ENCODE peak calls at places on chromosome 17, in four cellular contexts. One of them, this sample, is unnamed. For H3K9me3, the result is how much of the 10 kb centered on the place peaks cover.

GRCh38 chr17:50806141-50806643 is 29.2 kb upstream of the WFIKKN2 start:
- DNase-seq in mammary epithelial cell: no peak
- DNase-seq in CD8-positive, alpha-beta memory T cell: no peak
- DNase-seq in psoas muscle: no peak
- DNase-seq in this sample: no peak

GRCh38 chr17:81020767-81021497 is 14.0 kb upstream of the BAIAP2 start:
- DNase-seq in CD8-positive, alpha-beta memory T cell: no peak
- DNase-seq in psoas muscle: peak
- DNase-seq in mammary epithelial cell: no peak
- DNase-seq in this sample: no peak

GRCh38 chr17:11644265-11645212 is 46.3 kb downstream of the DNAH9 start:
- DNase-seq in psoas muscle: peak
- DNase-seq in mammary epithelial cell: peak
- DNase-seq in CD8-positive, alpha-beta memory T cell: no peak
- DNase-seq in this sample: peak

GRCh38 chr17:3754458-3755334 is 31.0 kb downstream of the HASPIN start:
- DNase-seq in CD8-positive, alpha-beta memory T cell: peak
- DNase-seq in mammary epithelial cell: peak
- DNase-seq in psoas muscle: no peak
- DNase-seq in this sample: no peak

GRCh38 chr17:29084476-29085148 is 41.7 kb downstream of the PIPOX start:
- DNase-seq in psoas muscle: no peak
- DNase-seq in CD8-positive, alpha-beta memory T cell: no peak
- DNase-seq in mammary epithelial cell: no peak
- DNase-seq in this sample: peak

GRCh38 chr17:77718669-77718961 is 239.9 kb upstream of the TNRC6C start:
- DNase-seq in psoas muscle: no peak
- DNase-seq in CD8-positive, alpha-beta memory T cell: no peak
- DNase-seq in mammary epithelial cell: no peak
- DNase-seq in this sample: no peak

GRCh38 chr17:43787728-43788127 is 7.5 kb downstream of the CFAP97D1 start:
- DNase-seq in psoas muscle: no peak
- DNase-seq in mammary epithelial cell: no peak
- DNase-seq in CD8-positive, alpha-beta memory T cell: no peak
- DNase-seq in this sample: no peak

GRCh38 chr17:77287432-77288068 is 146.8 kb downstream of the SEC14L1 start:
- DNase-seq in psoas muscle: peak
- DNase-seq in mammary epithelial cell: peak
- DNase-seq in CD8-positive, alpha-beta memory T cell: no peak
- DNase-seq in this sample: peak

GRCh38 chr17:29019475-29020181 is 13.8 kb upstream of the SEZ6 start:
- DNase-seq in mammary epithelial cell: no peak
- DNase-seq in CD8-positive, alpha-beta memory T cell: no peak
- DNase-seq in psoas muscle: no peak
- DNase-seq in this sample: no peak

GRCh38 chr17:62780273-62780672 is 27.8 kb downstream of the MARCHF10 start:
- DNase-seq in psoas muscle: peak
- DNase-seq in mammary epithelial cell: no peak
- DNase-seq in CD8-positive, alpha-beta memory T cell: no peak
- DNase-seq in this sample: no peak

GRCh38 chr17:68499587-68499986 is 12.6 kb upstream of the PRKAR1A start:
- DNase-seq in psoas muscle: no peak
- DNase-seq in CD8-positive, alpha-beta memory T cell: no peak
- DNase-seq in mammary epithelial cell: no peak
- DNase-seq in this sample: no peak

GRCh38 chr17:55764610-55765009 is 13.8 kb downstream of the PCTP start:
- DNase-seq in mammary epithelial cell: no peak
- DNase-seq in psoas muscle: no peak
- DNase-seq in CD8-positive, alpha-beta memory T cell: no peak
- DNase-seq in this sample: no peak

GRCh38 chr17:16477255-16477654 is 14.7 kb downstream of the LRRC75A start:
- DNase-seq in CD8-positive, alpha-beta memory T cell: no peak
- DNase-seq in psoas muscle: peak
- DNase-seq in mammary epithelial cell: peak
- DNase-seq in this sample: peak

GRCh38 chr17:794876-795275 is 12.7 kb downstream of the MRM3 start:
- DNase-seq in CD8-positive, alpha-beta memory T cell: peak
- DNase-seq in psoas muscle: peak
- DNase-seq in mammary epithelial cell: peak
- DNase-seq in this sample: peak

GRCh38 chr17:77451894-77452852 is 311.4 kb downstream of the SEC14L1 start:
- DNase-seq in psoas muscle: peak
- DNase-seq in mammary epithelial cell: peak
- DNase-seq in CD8-positive, alpha-beta memory T cell: no peak
- DNase-seq in this sample: peak

GRCh38 chr17:21218101-21218500 is 4.1 kb upstream of the TMEM11 start:
- DNase-seq in psoas muscle: no peak
- DNase-seq in mammary epithelial cell: no peak
- DNase-seq in CD8-positive, alpha-beta memory T cell: no peak
- DNase-seq in this sample: no peak

GRCh38 chr17:2375406-2375805 is 25.5 kb downstream of the MNT start:
- DNase-seq in psoas muscle: no peak
- DNase-seq in CD8-positive, alpha-beta memory T cell: no peak
- DNase-seq in mammary epithelial cell: no peak
- DNase-seq in this sample: no peak

GRCh38 chr17:51228177-51228576 is 31.7 kb downstream of the MBTD1 start:
- DNase-seq in psoas muscle: no peak
- DNase-seq in mammary epithelial cell: peak
- DNase-seq in CD8-positive, alpha-beta memory T cell: no peak
- DNase-seq in this sample: peak

GRCh38 chr17:1931759-1932579 is 93.2 kb downstream of the RTN4RL1 start:
- DNase-seq in mammary epithelial cell: peak
- DNase-seq in psoas muscle: peak
- DNase-seq in CD8-positive, alpha-beta memory T cell: no peak
- DNase-seq in this sample: no peak

GRCh38 chr17:48908047-48908843 is at the start of gene UBE2Z:
- DNase-seq in psoas muscle: peak
- DNase-seq in CD8-positive, alpha-beta memory T cell: peak
- DNase-seq in mammary epithelial cell: peak
- DNase-seq in this sample: peak

GRCh38 chr17:67633751-67634191 is 84.0 kb upstream of the NOL11 start:
- DNase-seq in mammary epithelial cell: no peak
- DNase-seq in psoas muscle: no peak
- DNase-seq in CD8-positive, alpha-beta memory T cell: no peak
- DNase-seq in this sample: no peak

GRCh38 chr17:56548661-56549060 is 44.8 kb upstream of the NOG start:
- DNase-seq in CD8-positive, alpha-beta memory T cell: no peak
- DNase-seq in psoas muscle: no peak
- DNase-seq in mammary epithelial cell: no peak
- DNase-seq in this sample: no peak

GRCh38 chr17:14310584-14310983 is 9.7 kb downstream of the HS3ST3B1 start:
- DNase-seq in psoas muscle: no peak
- DNase-seq in CD8-positive, alpha-beta memory T cell: no peak
- DNase-seq in mammary epithelial cell: peak
- DNase-seq in this sample: no peak

GRCh38 chr17:64387545-64388171 is 3.0 kb downstream of the PECAM1 start:
- DNase-seq in psoas muscle: no peak
- DNase-seq in mammary epithelial cell: no peak
- DNase-seq in CD8-positive, alpha-beta memory T cell: no peak
- DNase-seq in this sample: no peak

GRCh38 chr17:65366102-65366844 is 195.2 kb downstream of the AXIN2 start:
- DNase-seq in CD8-positive, alpha-beta memory T cell: no peak
- DNase-seq in mammary epithelial cell: no peak
- DNase-seq in psoas muscle: no peak
- DNase-seq in this sample: no peak

GRCh38 chr17:18267927-18268711 is 7.7 kb downstream of the MIEF2 start:
- DNase-seq in CD8-positive, alpha-beta memory T cell: no peak
- DNase-seq in psoas muscle: no peak
- DNase-seq in mammary epithelial cell: peak
- DNase-seq in this sample: peak

GRCh38 chr17:48637323-48638260 is 11.4 kb upstream of the HOXB9 start:
- DNase-seq in psoas muscle: no peak
- DNase-seq in mammary epithelial cell: peak
- DNase-seq in CD8-positive, alpha-beta memory T cell: no peak
- DNase-seq in this sample: peak

GRCh38 chr17:35540589-35541404 is 3.3 kb upstream of the SLFN12L start:
- DNase-seq in psoas muscle: peak
- DNase-seq in CD8-positive, alpha-beta memory T cell: peak
- DNase-seq in mammary epithelial cell: no peak
- DNase-seq in this sample: peak

GRCh38 chr17:75587718-75588545 is at the start of gene MYO15B:
- DNase-seq in mammary epithelial cell: no peak
- DNase-seq in CD8-positive, alpha-beta memory T cell: peak
- DNase-seq in psoas muscle: peak
- DNase-seq in this sample: peak

GRCh38 chr17:27778193-27778592 is 22.1 kb downstream of the NOS2 start:
- DNase-seq in mammary epithelial cell: peak
- DNase-seq in CD8-positive, alpha-beta memory T cell: no peak
- DNase-seq in psoas muscle: no peak
- DNase-seq in this sample: no peak

GRCh38 chr17:75273968-75274708 is 3.1 kb upstream of the MIF4GD start:
- DNase-seq in mammary epithelial cell: peak
- DNase-seq in CD8-positive, alpha-beta memory T cell: no peak
- DNase-seq in psoas muscle: peak
- DNase-seq in this sample: no peak

GRCh38 chr17:70834039-70834438 is 664.7 kb downstream of the KCNJ2 start:
- DNase-seq in CD8-positive, alpha-beta memory T cell: no peak
- DNase-seq in mammary epithelial cell: no peak
- DNase-seq in psoas muscle: no peak
- DNase-seq in this sample: no peak
- H3K9me3 ChIP-seq in CD8-positive, alpha-beta memory T cell: under half
- H3K9me3 ChIP-seq in mammary epithelial cell: under half
- H3K9me3 ChIP-seq in psoas muscle: under half
- H3K9me3 ChIP-seq in this sample: under half

DNA sequence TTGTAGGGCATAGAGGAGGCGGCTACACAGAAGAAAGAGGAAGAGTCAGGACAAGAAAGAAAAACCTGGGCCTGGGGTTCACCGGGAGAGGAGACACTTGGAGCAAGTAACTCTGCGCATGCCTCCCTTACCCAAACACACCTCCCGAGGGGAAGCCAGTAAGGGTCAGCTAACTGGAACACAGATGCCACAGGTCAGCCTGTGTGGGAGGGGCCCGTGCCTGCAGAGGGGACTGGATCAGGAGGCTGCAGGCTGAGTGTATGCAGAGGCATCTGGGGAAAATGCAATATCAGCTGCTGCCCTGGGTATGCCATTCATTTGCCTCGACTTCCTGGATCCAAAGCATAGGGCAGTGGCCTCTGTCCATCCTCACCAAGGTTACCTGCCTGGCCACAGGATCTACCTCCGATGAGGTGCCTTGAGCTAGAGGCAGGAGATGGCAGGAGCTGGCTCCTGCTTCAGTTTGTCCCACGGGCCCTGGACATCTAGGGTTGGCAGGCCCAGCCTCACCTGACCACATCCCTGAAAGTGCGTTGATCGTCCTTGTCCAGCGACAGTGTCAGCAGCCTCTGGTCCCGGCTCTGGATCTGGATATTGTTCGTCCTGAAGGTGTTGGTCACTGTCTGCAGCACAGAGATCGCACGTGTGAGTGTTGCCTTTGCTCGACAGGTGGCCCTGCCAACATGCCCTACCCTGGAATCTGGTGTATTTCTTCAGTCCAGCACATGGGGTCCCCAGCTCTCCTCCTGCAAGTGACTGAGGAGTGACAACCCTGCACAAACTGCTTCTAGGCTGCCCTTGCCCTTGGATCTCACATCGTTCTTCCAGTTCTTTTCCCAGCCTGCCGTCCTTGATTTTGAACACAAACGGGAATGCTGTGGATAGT is 4.6 kb upstream of the MFSD6L start:
- DNase-seq in CD8-positive, alpha-beta memory T cell: no peak
- DNase-seq in psoas muscle: no peak
- DNase-seq in mammary epithelial cell: no peak
- DNase-seq in this sample: no peak
- H3K4me3 ChIP-seq in CD8-positive, alpha-beta memory T cell: no peak
- H3K4me3 ChIP-seq in psoas muscle: no peak
- H3K4me3 ChIP-seq in mammary epithelial cell: no peak
- H3K4me3 ChIP-seq in this sample: no peak

DNA sequence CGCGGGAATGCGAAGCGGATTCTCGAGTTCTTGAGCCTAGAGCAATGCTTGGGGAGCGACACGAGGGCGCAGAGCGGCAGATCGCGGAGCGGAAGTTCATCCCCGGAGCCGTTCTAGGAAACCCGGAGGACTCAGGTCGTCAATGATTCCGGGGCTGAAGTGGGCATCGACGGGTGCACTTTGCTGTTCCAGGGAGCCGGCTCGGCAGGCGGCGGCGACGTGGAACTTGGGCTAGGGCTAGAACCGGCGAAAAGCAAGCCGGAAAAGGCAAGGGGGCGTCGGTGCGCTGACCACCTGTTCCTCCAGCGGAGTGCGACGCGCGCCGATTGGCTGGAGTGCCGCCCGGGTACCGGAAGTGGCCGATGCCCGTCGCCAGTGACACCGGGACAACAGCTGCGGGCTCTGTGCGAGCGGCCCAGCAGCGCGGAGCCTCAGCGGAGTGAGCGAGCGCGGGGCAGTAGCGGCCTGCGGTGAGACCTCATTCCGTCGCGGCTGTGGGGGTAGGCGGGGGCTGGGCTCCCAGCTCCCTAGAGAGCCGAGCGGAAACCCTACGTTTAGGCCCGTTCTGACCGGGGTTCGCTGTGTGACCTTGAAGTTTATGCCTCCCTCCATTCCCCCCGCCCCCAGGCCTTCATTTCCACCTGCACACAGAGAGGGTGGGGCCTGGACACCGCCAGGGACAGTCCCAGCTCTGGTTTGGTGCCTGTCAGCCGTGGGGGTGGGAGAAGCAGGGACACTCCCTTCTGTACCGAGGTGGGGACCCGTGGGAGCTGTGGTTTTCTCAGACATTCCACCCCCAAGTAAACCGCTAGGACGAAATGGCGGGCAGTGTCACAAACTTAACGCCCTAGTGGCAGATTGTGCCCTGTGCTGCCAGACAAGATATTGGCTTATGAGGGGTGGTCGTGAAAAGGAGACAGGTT is at the start of gene ZFP3:
- DNase-seq in psoas muscle: peak
- DNase-seq in mammary epithelial cell: peak
- DNase-seq in CD8-positive, alpha-beta memory T cell: peak
- DNase-seq in this sample: no peak
- H3K9me3 ChIP-seq in psoas muscle: under half
- H3K9me3 ChIP-seq in mammary epithelial cell: under half
- H3K9me3 ChIP-seq in CD8-positive, alpha-beta memory T cell: under half
- H3K9me3 ChIP-seq in this sample: under half

GRCh38 chr17:39739020-39739884 is 1.5 kb downstream of the GRB7 start:
- DNase-seq in mammary epithelial cell: peak
- DNase-seq in psoas muscle: no peak
- DNase-seq in CD8-positive, alpha-beta memory T cell: no peak
- DNase-seq in this sample: no peak
- H3K4me3 ChIP-seq in mammary epithelial cell: peak
- H3K4me3 ChIP-seq in psoas muscle: peak
- H3K4me3 ChIP-seq in CD8-positive, alpha-beta memory T cell: no peak
- H3K4me3 ChIP-seq in this sample: peak

This sample was measured in mesenchymal stem cell.